ENCODE peak calls at places on chromosomes 16 and 17, in four cellular contexts. O is breast epithelium, X is astrocyte of the spinal cord, M is tibial artery. B is an unnamed sample.

GRCh38 chr17:78645421-78646295 is 68.5 kb upstream of the DNAH17 start:
- DNase-seq in O (no peak), M (peak), X (peak), B (no peak)

GRCh38 chr17:83193336-83194188 is 114.2 kb downstream of the METRNL start:
- DNase-seq in M (peak), O (peak), X (peak), B (no peak)

GRCh38 chr17:3695723-3696411 is at the start of gene P2RX5:
- DNase-seq in X (no peak), O (no peak), M (peak), B (no peak)

GRCh38 chr17:73362697-73363096 is 50.9 kb upstream of the CDC42EP4 start:
- DNase-seq in X (no peak), M (no peak), O (no peak), B (no peak)

GRCh38 chr17:64004218-64004770 is 6.1 kb downstream of the PRR29 start:
- DNase-seq in M (no peak), X (no peak), O (no peak), B (no peak)

GRCh38 chr17:65586899-65587298 is 25.5 kb upstream of the AXIN2 start:
- DNase-seq in O (no peak), M (no peak), X (no peak), B (no peak)

GRCh38 chr17:50887705-50888245 is 21.6 kb upstream of the TOB1 start:
- DNase-seq in O (peak), X (no peak), M (no peak), B (no peak)

GRCh38 chr16:25256821-25257503 is 683 bp downstream of the ZKSCAN2 start:
- DNase-seq in X (peak), O (no peak), M (no peak), B (no peak)

GRCh38 chr17:41918392-41919164 is at the start of gene ACLY:
- DNase-seq in X (peak), M (peak), O (peak), B (peak)

GRCh38 chr17:50993544-50993943 is 127.1 kb downstream of the SPAG9 start:
- DNase-seq in M (no peak), O (no peak), X (no peak), B (no peak)

GRCh38 chr16:87254271-87254670 is 62.9 kb downstream of the C16orf95 start:
- DNase-seq in O (no peak), X (no peak), M (no peak), B (no peak)

GRCh38 chr16:56245197-56245596 is 53.9 kb downstream of the GNAO1 start:
- DNase-seq in O (no peak), M (peak), X (no peak), B (no peak)

GRCh38 chr16:11742041-11742535 is 569 bp downstream of the TXNDC11 start:
- DNase-seq in O (no peak), M (peak), X (peak), B (no peak)

GRCh38 chr16:57049678-57050077 is 42.7 kb upstream of the CPNE2 start:
- DNase-seq in X (no peak), M (no peak), O (no peak), B (no peak)

GRCh38 chr17:19334331-19334730 is 28.2 kb downstream of the B9D1 start:
- DNase-seq in O (no peak), M (no peak), X (no peak), B (no peak)

GRCh38 chr16:69833791-69834282 is 71.7 kb downstream of the WWP2 start:
- DNase-seq in O (no peak), M (no peak), X (no peak), B (no peak)

DNA sequence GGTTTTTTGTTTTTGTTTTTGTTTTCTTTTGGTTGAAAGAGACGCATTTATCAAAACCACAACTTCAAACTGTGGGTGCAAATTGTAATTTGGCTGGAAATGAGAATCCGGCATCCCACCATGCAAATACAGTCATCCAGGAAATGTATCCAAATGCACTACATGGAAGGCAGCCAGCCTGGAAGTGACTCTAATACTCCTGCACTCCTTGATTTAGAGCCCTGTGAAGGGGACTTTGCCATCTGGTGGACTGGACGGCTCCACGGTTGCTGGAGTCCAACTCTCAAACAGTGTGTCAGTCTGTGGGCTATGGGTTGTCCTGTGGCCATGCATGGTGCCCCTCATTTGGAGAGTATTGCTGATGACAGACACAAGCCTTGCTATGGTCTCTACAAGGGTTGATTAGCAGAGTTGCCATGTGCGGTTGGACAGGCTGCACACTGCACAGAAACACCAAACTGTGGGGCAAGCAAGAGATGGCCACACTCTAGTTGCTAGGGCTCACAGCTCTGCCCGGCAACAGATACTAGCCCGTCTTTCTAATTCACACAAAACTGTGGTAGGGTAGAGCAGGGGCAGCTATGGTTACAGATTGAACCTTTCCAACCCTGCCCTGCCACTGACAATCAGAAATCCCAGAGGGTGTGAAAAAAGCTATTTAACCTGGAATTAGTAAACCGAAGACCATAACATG is 62.4 kb downstream of the VAT1L start:
- DNase-seq in O (no peak), M (no peak), X (peak), B (no peak)
- TF ChIP-seq CTCF in O (no peak), M (no peak), X (no peak), B (no peak)

GRCh38 chr17:4849011-4849536 is 15.9 kb downstream of the MINK1 start:
- DNase-seq in M (no peak), X (no peak), O (no peak), B (no peak)

GRCh38 chr17:4850236-4850635 is 17.1 kb downstream of the MINK1 start:
- DNase-seq in M (no peak), O (no peak), X (no peak), B (no peak)

GRCh38 chr17:4854181-4854681 is 21.1 kb downstream of the MINK1 start:
- DNase-seq in X (no peak), O (no peak), M (no peak), B (no peak)

GRCh38 chr17:4853195-4853762 is 20.1 kb downstream of the MINK1 start:
- DNase-seq in M (no peak), X (no peak), O (no peak), B (no peak)

DNA sequence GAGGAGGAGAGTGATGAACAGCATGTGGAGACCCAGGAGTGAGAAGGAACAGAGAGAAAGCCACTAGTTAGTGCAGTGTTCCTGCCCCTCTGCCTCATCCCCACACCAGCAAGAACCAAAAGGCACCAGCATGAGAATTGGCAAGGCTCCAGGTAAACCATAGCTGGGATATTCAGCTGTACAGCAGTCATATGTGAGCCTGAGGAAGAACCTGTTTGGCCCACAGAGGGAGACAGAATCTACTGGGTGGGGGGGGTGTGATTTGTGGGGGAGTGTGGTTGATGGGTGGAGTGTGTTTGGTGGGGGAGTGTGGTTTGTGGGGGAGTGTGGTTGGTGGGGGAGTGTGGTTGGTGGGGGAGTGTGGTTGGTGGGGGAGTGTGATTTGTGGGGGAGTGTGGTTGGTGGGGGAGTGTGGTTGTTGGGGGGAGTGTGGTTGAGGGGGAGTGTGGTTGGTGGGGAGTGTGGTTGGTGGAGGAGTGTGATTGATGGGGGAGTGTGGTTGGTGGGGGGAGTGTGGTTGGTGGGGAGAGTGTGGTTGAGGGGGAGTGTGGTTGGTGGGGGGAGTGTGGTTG is 19.4 kb downstream of the MINK1 start:
- DNase-seq in M (no peak), X (peak), O (no peak), B (no peak)
- TF ChIP-seq CTCF in M (no peak), X (no peak), O (no peak), B (no peak)

DNA sequence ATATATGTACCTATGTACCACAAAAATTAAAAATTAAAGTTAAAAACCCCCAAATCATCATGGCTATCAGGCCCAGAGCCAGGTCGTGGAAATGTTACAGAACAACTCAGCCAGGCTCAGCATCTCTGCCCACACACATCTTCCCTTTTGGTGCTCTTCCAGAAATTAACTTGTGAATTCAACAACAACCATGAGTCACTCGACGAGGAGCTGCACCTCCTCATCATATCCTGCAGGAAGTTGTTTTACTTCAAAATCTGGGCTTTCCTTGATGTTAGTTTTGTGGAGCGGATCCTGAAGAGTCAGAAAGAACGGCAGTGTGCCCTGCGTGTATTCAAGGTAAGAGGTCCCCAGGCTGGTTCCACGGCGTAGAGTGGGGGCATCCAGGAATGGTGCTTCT is 10.6 kb downstream of the FBXO39 start:
- DNase-seq in X (peak), O (no peak), M (no peak), B (no peak)
- TF ChIP-seq CTCF in X (no peak), O (no peak), M (no peak), B (no peak)

GRCh38 chr17:35766903-35767510 is 6.3 kb downstream of the C17orf50 start:
- DNase-seq in O (no peak), X (peak), M (no peak), B (no peak)
- TF ChIP-seq CTCF in O (peak), X (peak), M (peak), B (peak)

DNA sequence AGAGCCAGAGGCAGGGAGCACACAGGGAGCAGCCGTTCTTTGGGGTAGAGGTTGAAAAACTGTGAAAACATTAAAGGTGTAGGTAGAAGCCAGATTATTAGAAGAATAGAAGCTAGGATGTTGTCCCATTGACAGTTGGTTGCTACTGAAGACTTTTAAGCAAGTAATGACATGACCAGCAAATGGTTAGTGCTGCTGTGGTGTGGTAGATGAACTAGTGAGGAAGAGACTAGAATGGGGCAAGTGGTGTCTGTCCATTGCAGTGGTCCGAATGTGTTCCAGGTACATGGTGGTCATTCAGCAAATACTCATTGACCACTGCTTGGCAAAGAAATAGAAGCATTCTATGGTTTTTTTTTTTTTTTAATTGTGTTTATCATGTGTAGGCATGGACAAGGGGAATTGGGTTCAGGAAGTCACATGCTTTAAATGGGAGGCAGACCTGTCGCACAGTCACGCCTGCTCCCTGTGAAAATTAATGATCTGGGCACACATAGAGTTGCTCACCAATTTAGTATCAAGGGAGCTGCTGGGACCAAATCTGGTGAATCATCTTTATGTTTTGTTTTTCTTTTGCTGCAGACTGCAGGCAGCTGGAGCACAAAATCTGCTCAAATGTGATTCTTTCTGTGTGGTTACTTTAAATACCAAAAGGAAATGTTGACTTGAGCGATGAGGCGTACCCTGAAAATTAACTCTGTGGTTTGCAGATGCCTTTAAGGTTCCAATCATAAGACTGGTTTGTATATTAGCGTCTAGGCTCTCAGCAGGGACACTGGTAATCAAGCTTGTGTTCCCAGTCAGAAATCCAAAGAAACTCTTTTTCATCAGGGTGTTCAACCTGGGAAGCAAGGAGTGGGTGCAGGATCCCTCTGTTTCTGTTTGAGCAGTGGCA is 30.7 kb downstream of the YPEL2 start:
- DNase-seq in M (peak), O (no peak), X (peak), B (no peak)
- TF ChIP-seq CTCF in M (no peak), O (no peak), X (no peak), B (no peak)

GRCh38 chr17:7858487-7858832 is 657 bp downstream of the CYB5D1 start:
- DNase-seq in X (no peak), M (peak), O (no peak), B (no peak)
- TF ChIP-seq CTCF in X (peak), M (no peak), O (peak), B (peak)

GRCh38 chr16:27642753-27643152 is 92.8 kb downstream of the KATNIP start:
- DNase-seq in X (peak), O (no peak), M (no peak), B (no peak)
- TF ChIP-seq CTCF in X (peak), O (no peak), M (no peak), B (peak)

GRCh38 chr16:80466024-80466986 is 74.5 kb upstream of the DYNLRB2 start:
- DNase-seq in O (peak), X (peak), M (peak), B (peak)
- TF ChIP-seq CTCF in O (peak), X (peak), M (peak), B (peak)